ENCODE peak calls at places on chromosomes 4 and X, in seven cellular contexts. One of them, this sample, is unnamed.

GRCh38 chr4:73021634-73022033 is 47.9 kb downstream of the COX18 start:
- DNase-seq in upper lobe of right lung: no peak
- DNase-seq in GM12892: no peak
- DNase-seq in NCI-H146: peak; percentile 37
- DNase-seq in GM12891: peak; percentile 26
- DNase-seq in WTC11: no peak
- DNase-seq in T-cell: no peak
- DNase-seq in this sample: peak; percentile 80

GRCh38 chr4:152590179-152591031 is 54.5 kb upstream of the FBXW7 start:
- DNase-seq in GM12892: no peak
- DNase-seq in upper lobe of right lung: no peak
- DNase-seq in NCI-H146: no peak
- DNase-seq in T-cell: no peak
- DNase-seq in GM12891: no peak
- DNase-seq in WTC11: no peak
- DNase-seq in this sample: no peak

GRCh38 chr4:71784569-71785197 is 804 bp upstream of the GC start:
- DNase-seq in WTC11: no peak
- DNase-seq in NCI-H146: no peak
- DNase-seq in GM12892: no peak
- DNase-seq in upper lobe of right lung: no peak
- DNase-seq in T-cell: no peak
- DNase-seq in GM12891: no peak
- DNase-seq in this sample: no peak

GRCh38 chr4:38610844-38611550 is 53.0 kb upstream of the KLF3 start:
- DNase-seq in upper lobe of right lung: no peak
- DNase-seq in T-cell: no peak
- DNase-seq in GM12891: no peak
- DNase-seq in NCI-H146: no peak
- DNase-seq in WTC11: no peak
- DNase-seq in GM12892: no peak
- DNase-seq in this sample: no peak

GRCh38 chrX:129706395-129707072 is 32.2 kb upstream of the XPNPEP2 start:
- DNase-seq in GM12891: no peak
- DNase-seq in WTC11: no peak
- DNase-seq in T-cell: no peak
- DNase-seq in GM12892: no peak
- DNase-seq in upper lobe of right lung: no peak
- DNase-seq in NCI-H146: no peak
- DNase-seq in this sample: no peak

GRCh38 chr4:39855909-39856512 is 121.7 kb downstream of the PDS5A start:
- DNase-seq in upper lobe of right lung: no peak
- DNase-seq in GM12891: no peak
- DNase-seq in WTC11: no peak
- DNase-seq in GM12892: no peak
- DNase-seq in NCI-H146: no peak
- DNase-seq in T-cell: no peak
- DNase-seq in this sample: no peak

GRCh38 chr4:37922323-37922722 is 31.4 kb downstream of the TBC1D1 start:
- DNase-seq in NCI-H146: no peak
- DNase-seq in GM12891: no peak
- DNase-seq in GM12892: no peak
- DNase-seq in WTC11: no peak
- DNase-seq in upper lobe of right lung: no peak
- DNase-seq in T-cell: no peak
- DNase-seq in this sample: no peak

GRCh38 chr4:21113496-21114213 is 413.4 kb downstream of the PACRGL start:
- DNase-seq in NCI-H146: no peak
- DNase-seq in GM12892: no peak
- DNase-seq in T-cell: no peak
- DNase-seq in upper lobe of right lung: no peak
- DNase-seq in WTC11: no peak
- DNase-seq in GM12891: no peak
- DNase-seq in this sample: no peak

GRCh38 chr4:7656244-7656800 is 221.6 kb upstream of the PSAPL1 start:
- DNase-seq in WTC11: no peak
- DNase-seq in GM12892: no peak
- DNase-seq in NCI-H146: no peak
- DNase-seq in GM12891: no peak
- DNase-seq in upper lobe of right lung: no peak
- DNase-seq in T-cell: no peak
- DNase-seq in this sample: no peak

GRCh38 chr4:155430895-155431467 is 54.2 kb upstream of the MAP9 start:
- DNase-seq in GM12891: no peak
- DNase-seq in NCI-H146: no peak
- DNase-seq in GM12892: no peak
- DNase-seq in WTC11: no peak
- DNase-seq in T-cell: no peak
- DNase-seq in upper lobe of right lung: no peak
- DNase-seq in this sample: no peak

GRCh38 chr4:27068151-27068862 is 207.7 kb downstream of the STIM2 start:
- DNase-seq in GM12892: no peak
- DNase-seq in upper lobe of right lung: no peak
- DNase-seq in WTC11: no peak
- DNase-seq in GM12891: no peak
- DNase-seq in NCI-H146: no peak
- DNase-seq in T-cell: no peak
- DNase-seq in this sample: no peak

GRCh38 chr4:167956676-167957075 is 135.7 kb upstream of the ANXA10 start:
- DNase-seq in T-cell: no peak
- DNase-seq in WTC11: no peak
- DNase-seq in GM12892: no peak
- DNase-seq in NCI-H146: no peak
- DNase-seq in upper lobe of right lung: no peak
- DNase-seq in GM12891: no peak
- DNase-seq in this sample: no peak

GRCh38 chrX:37905436-37906147 is 58.2 kb upstream of the DYNLT3 start:
- DNase-seq in WTC11: peak; percentile 53
- DNase-seq in NCI-H146: no peak
- DNase-seq in GM12891: no peak
- DNase-seq in GM12892: no peak
- DNase-seq in upper lobe of right lung: no peak
- DNase-seq in T-cell: no peak
- DNase-seq in this sample: peak; percentile 70

This sample was measured in GM23338.